ENCODE peak calls at places on chromosomes 13 and 19, in six cellular contexts. W is HCT116, A is HepG2, Z is upper lobe of left lung, X is GM12878, V is K562. R is an unnamed sample.

GRCh38 chr13:30204564-30204963 is 102.8 kb downstream of the KATNAL1 start:
- ATAC-seq in W (no peak), A (no peak), Z (no peak), X (peak), V (no peak), R (no peak)

GRCh38 chr19:51127755-51128154 is 3.0 kb downstream of the SIGLEC9 start:
- ATAC-seq in W (no peak), A (no peak), Z (no peak), X (no peak), V (peak), R (peak)

GRCh38 chr19:49875801-49876421 is 1.2 kb downstream of the AKT1S1 start:
- ATAC-seq in W (peak), A (peak), Z (no peak), X (peak), V (peak), R (no peak)

GRCh38 chr19:16429066-16429758 is 42.6 kb downstream of the EPS15L1 start:
- ATAC-seq in W (peak), A (no peak), Z (peak), X (no peak), V (no peak), R (peak)

GRCh38 chr19:45800009-45800553 is 7.4 kb upstream of the DMWD start:
- ATAC-seq in W (no peak), A (no peak), Z (no peak), X (no peak), V (peak), R (no peak)

GRCh38 chr13:111228262-111229144 is 91.9 kb upstream of the TEX29 start:
- ATAC-seq in W (no peak), A (no peak), Z (no peak), X (no peak), V (no peak), R (no peak)

GRCh38 chr13:44921931-44922758 is 67.1 kb downstream of the NUFIP1 start:
- ATAC-seq in W (no peak), A (peak), Z (peak), X (no peak), V (no peak), R (peak)

GRCh38 chr13:26837997-26838396 is 77.4 kb upstream of the GPR12 start:
- ATAC-seq in W (peak), A (no peak), Z (no peak), X (no peak), V (no peak), R (no peak)

GRCh38 chr13:49512578-49512977 is 16.8 kb downstream of the PHF11 start:
- ATAC-seq in W (no peak), A (no peak), Z (no peak), X (no peak), V (no peak), R (no peak)

GRCh38 chr19:6697291-6697690 is 23.2 kb downstream of the C3 start:
- ATAC-seq in W (no peak), A (no peak), Z (no peak), X (peak), V (no peak), R (no peak)

GRCh38 chr19:47896019-47896418 is 9.9 kb upstream of the SULT2A1 start:
- ATAC-seq in W (no peak), A (no peak), Z (no peak), X (no peak), V (no peak), R (no peak)

GRCh38 chr13:41785402-41786142 is 175.3 kb downstream of the VWA8 start:
- ATAC-seq in W (no peak), A (no peak), Z (no peak), X (no peak), V (no peak), R (no peak)

GRCh38 chr13:75123428-75123827 is 358.5 kb downstream of the TBC1D4 start:
- ATAC-seq in W (no peak), A (no peak), Z (no peak), X (no peak), V (no peak), R (no peak)

GRCh38 chr13:20441879-20442278 is 83.8 kb downstream of the CRYL1 start:
- ATAC-seq in W (peak), A (no peak), Z (no peak), X (peak), V (no peak), R (no peak)

GRCh38 chr19:17358395-17358794 is 18.7 kb downstream of the PLVAP start:
- ATAC-seq in W (peak), A (peak), Z (no peak), X (no peak), V (peak), R (peak)

GRCh38 chr19:12064266-12065099 is at the start of gene ZNF844:
- ATAC-seq in W (no peak), A (peak), Z (peak), X (peak), V (peak), R (peak)

GRCh38 chr19:11708457-11708856 is 30.3 kb downstream of the ZNF823 start:
- ATAC-seq in W (no peak), A (peak), Z (no peak), X (no peak), V (no peak), R (no peak)

GRCh38 chr19:11887247-11887617 is 350 bp upstream of the ZNF69 start:
- ATAC-seq in W (no peak), A (peak), Z (peak), X (no peak), V (peak), R (peak)

GRCh38 chr19:45166723-45167252 is 6.0 kb upstream of the NKPD1 start:
- ATAC-seq in W (no peak), A (peak), Z (no peak), X (no peak), V (no peak), R (peak)

GRCh38 chr19:45439569-45440258 is 16.0 kb upstream of the ERCC1 start:
- ATAC-seq in W (peak), A (peak), Z (peak), X (peak), V (peak), R (peak)

GRCh38 chr19:907183-907853 is 5.7 kb downstream of the R3HDM4 start:
- ATAC-seq in W (no peak), A (no peak), Z (no peak), X (peak), V (peak), R (no peak)

GRCh38 chr13:114151031-114151430 is 18.6 kb upstream of the RASA3 start:
- ATAC-seq in W (peak), A (no peak), Z (no peak), X (no peak), V (no peak), R (no peak)

GRCh38 chr13:77079902-77080413 is 53.0 kb upstream of the FBXL3 start:
- ATAC-seq in W (no peak), A (no peak), Z (no peak), X (no peak), V (no peak), R (no peak)

GRCh38 chr19:6204866-6205723 is 69.6 kb downstream of the ACSBG2 start:
- ATAC-seq in W (no peak), A (peak), Z (no peak), X (no peak), V (no peak), R (no peak)

GRCh38 chr19:28393574-28394336 is 819.2 kb downstream of the UQCRFS1 start:
- ATAC-seq in W (no peak), A (no peak), Z (no peak), X (no peak), V (no peak), R (no peak)

GRCh38 chr13:50387124-50387581 is 371.9 kb downstream of the KCNRG start:
- ATAC-seq in W (peak), A (peak), Z (peak), X (peak), V (peak), R (peak)

GRCh38 chr13:23185542-23185941 is 4.8 kb downstream of the SGCG start:
- ATAC-seq in W (no peak), A (no peak), Z (no peak), X (no peak), V (no peak), R (no peak)

GRCh38 chr13:31859546-31859945 is 120.2 kb downstream of the RXFP2 start:
- ATAC-seq in W (no peak), A (no peak), Z (no peak), X (peak), V (no peak), R (no peak)

GRCh38 chr19:54373781-54374266 is 9.1 kb upstream of the LAIR1 start:
- ATAC-seq in W (no peak), A (no peak), Z (peak), X (peak), V (peak), R (peak)

GRCh38 chr13:23445794-23446193 is 12.3 kb upstream of the SACS start:
- ATAC-seq in W (no peak), A (no peak), Z (peak), X (no peak), V (no peak), R (no peak)

GRCh38 chr13:23510979-23511735 is 59.1 kb upstream of the TNFRSF19 start:
- ATAC-seq in W (peak), A (peak), Z (no peak), X (peak), V (no peak), R (no peak)

GRCh38 chr13:48220592-48221300 is 12.3 kb upstream of the ITM2B start:
- ATAC-seq in W (no peak), A (peak), Z (no peak), X (no peak), V (no peak), R (no peak)

GRCh38 chr19:18098891-18099622 is 1.5 kb downstream of the MAST3 start:
- ATAC-seq in W (no peak), A (peak), Z (no peak), X (peak), V (peak), R (no peak)

GRCh38 chr13:75637101-75637774 is 1.1 kb downstream of the LMO7 start:
- ATAC-seq in W (no peak), A (no peak), Z (no peak), X (no peak), V (no peak), R (no peak)

GRCh38 chr19:43723588-43723987 is 7.7 kb downstream of the IRGC start:
- ATAC-seq in W (peak), A (no peak), Z (no peak), X (no peak), V (peak), R (no peak)

GRCh38 chr19:35141627-35142401 is 1.2 kb upstream of the FXYD7 start:
- ATAC-seq in W (peak), A (no peak), Z (no peak), X (peak), V (peak), R (no peak)

GRCh38 chr19:47428177-47428894 is 9.0 kb upstream of the MEIS3 start:
- ATAC-seq in W (peak), A (peak), Z (peak), X (peak), V (peak), R (peak)

GRCh38 chr13:52158629-52159158 is 703 bp downstream of the NEK3 start:
- ATAC-seq in W (peak), A (no peak), Z (no peak), X (peak), V (peak), R (peak)

GRCh38 chr13:93338906-93339305 is 112.3 kb downstream of the GPC6 start:
- ATAC-seq in W (no peak), A (no peak), Z (no peak), X (no peak), V (no peak), R (no peak)

GRCh38 chr13:103812558-103812957 is 746.3 kb upstream of the SLC10A2 start:
- ATAC-seq in W (no peak), A (no peak), Z (no peak), X (no peak), V (no peak), R (no peak)

GRCh38 chr19:53193534-53194222 is 520 bp upstream of the ZNF665 start:
- ATAC-seq in W (no peak), A (no peak), Z (no peak), X (no peak), V (peak), R (no peak)

GRCh38 chr19:53192771-53193533 is at the start of gene ZNF665:
- ATAC-seq in W (peak), A (peak), Z (peak), X (no peak), V (peak), R (peak)

GRCh38 chr19:53195265-53195879 is 2.2 kb upstream of the ZNF665 start:
- ATAC-seq in W (peak), A (peak), Z (peak), X (peak), V (peak), R (peak)

DNA sequence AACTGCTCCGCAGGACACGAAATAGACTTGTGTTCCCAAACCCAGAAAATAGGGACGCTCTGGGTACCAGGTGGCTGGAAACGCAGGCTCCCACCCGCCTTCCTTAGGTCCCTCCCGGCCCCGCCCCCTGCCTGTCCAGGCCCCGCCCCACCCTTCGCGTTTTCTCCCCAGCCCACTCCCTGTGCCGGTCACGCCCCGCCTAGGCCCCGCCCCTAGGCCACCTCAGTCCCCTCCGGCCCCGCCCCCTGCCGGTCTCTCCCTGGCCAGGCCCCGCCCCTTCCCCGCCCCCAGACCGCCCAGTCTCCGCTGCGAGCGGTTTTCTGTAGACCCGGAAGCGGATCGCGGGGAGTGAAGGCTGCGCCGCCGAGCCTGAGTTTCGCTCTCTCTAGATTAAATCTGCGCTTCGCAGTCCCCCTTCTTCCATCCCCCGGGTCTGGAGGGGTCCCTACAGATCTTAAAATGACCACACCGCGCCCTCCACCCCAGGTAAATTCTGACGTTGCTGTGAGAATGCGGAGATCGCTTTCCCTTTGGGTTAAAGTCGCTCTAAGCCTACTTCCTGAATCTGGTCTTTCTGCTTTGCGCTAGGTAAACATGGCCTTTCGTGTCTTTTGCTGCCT is 3.7 kb upstream of the ZNF665 start:
- ATAC-seq in W (peak), A (peak), Z (peak), X (peak), V (peak), R (peak)
- TF ChIP-seq POLR2A in W (no peak), A (peak), Z (peak), X (peak), V (peak), R (peak)

DNA sequence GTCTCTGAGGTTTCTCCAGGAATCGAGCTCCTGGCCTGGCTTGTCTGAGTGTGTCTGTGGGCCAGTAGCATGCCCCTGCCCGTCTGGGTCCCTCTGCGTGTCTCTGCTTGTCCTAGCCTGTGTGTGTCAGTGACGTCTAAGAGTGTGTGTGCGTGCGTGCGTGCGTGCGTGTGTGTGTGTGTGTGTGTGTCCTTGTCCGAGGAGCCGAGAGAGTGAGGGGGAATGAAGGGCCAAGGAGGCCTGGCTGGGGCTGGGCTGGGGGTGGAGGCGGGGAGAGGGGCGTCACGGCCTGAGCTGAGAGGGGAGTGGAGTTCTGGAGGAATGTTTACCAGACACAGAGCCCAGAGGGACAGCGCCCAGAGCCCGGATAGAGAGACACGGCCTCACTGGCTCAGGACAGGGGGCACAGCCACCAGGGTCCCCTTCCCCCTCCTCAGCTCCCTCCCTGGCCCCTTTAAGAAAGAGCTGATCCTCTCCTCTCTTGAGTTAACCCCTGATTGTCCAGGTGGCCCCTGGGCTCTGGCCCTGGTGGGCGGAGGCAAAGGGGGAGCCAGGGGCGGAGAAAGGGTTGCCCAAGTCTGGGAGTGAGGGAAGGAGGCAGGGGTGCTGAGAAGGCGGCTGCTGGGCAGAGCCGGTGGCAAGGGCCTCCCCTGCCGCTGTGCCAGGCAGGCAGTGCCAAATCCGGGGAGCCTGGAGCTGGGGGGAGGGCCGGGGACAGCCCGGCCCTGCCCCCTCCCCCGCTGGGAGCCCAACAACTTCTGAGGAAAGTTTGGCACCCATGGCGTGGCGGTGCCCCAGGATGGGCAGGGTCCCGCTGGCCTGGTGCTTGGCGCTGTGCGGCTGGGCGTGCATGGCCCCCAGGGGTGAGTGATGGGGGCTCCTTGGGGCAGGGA is at the start of gene AXL:
- ATAC-seq in W (peak), A (peak), Z (peak), X (no peak), V (peak), R (peak)
- TF ChIP-seq POLR2AphosphoS5 in W (peak), A (no peak), Z (peak), X (no peak), V (no peak), R (peak)

GRCh38 chr19:38388310-38389100 is at the start of gene SPRED3:
- ATAC-seq in W (peak), A (peak), Z (no peak), X (peak), V (peak), R (peak)
- H3K4me3 ChIP-seq in W (peak), A (peak), Z (peak), X (peak), V (peak), R (peak)

DNA sequence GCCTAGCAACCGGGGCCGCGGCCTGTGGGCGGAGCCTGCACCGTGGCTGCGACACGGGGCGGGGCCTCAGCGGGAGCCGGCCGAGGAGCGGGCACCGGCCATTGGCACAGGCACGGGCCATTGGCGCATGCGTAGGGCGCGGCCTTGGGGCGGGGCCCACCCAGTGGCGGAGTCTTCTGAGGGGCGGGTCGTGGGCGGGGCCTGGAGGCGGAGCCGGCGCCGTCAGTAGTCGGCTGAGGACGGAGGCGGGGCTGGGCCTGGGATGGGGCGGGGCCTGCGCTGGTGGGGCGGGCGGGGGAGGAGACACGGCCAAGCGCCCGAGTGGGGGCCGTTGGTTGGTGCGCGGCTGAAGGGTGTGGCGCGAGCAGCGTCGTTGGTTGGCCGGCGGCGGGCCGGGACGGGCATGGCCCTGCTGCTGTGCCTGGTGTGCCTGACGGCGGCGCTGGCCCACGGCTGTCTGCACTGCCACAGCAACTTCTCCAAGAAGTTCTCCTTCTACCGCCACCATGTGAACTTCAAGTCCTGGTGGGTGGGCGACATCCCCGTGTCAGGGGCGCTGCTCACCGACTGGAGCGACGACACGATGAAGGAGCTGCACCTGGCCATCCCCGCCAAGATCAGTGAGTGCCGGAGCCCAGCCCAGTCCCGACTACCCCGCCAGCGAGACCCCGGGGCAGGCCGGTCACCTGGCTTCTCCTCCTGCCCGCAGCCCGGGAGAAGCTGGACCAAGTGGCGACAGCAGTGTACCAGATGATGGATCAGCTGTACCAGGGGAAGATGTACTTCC is at the start of gene IZUMO4:
- ATAC-seq in W (peak), A (peak), Z (peak), X (peak), V (peak), R (peak)
- TF ChIP-seq POLR2A in W (no peak), A (no peak), Z (no peak), X (no peak), V (no peak), R (peak)

DNA sequence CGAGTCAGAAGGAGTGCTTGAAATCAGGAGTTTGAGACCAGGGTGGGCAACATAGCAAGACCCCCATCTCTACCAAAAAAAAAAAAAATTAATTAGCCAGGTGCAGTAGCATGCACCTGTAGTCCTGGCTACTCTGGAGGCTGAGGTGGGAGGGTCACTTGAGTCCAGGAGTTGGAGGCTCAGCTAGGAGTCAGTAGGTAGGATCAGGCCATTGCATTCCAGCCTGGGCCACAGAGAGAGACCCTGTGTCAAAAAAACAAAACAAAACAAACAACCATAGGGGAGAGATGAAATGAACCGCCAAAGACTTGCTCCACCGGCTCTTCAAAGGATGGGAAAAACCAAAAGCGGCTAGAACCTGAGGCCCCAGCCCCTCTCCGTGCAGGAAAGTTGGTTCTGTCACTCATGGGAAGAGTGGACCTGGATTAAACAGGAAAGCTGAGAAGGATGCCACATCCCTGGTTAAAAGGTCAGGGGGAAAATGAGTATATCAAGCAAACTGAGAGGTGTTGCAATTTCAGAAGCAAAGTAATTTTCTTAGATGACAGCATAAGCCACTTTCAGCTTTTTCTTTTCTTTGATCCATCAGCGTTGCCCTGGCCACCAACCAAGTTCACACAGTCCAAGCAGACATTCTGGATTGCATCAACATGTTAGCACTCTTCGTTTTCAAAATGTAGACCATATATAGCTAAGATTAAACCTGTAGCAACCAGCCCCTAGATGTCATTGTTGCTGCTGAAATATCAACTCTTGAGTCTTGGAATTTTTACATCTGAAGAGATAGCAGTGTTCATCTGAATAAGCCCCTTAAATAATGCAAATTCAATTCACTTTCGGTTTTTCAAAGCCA is 8.9 kb upstream of the ZNF507 start:
- ATAC-seq in W (no peak), A (peak), Z (no peak), X (no peak), V (peak), R (peak)
- TF ChIP-seq POLR2AphosphoS5 in W (no peak), A (no peak), Z (no peak), X (no peak), V (no peak), R (peak)

R was measured in gastroesophageal sphincter.